ENCODE peak calls at places on chromosomes 6 and 20, in ten cellular contexts. A is tibial nerve; M is spleen; D is fibroblast of lung; E is mesenchymal stem cell; J is ovary; Q is lower lobe of right lung; T is GM23248; V is MM.1S; L is CD8-positive, alpha-beta T cell. G is an unnamed sample. For H3K9me3, the result is how much of the 10 kb centered on the place peaks cover.

GRCh38 chr6:111361648-111362047 is 121.4 kb downstream of the REV3L start:
- DNase-seq in A (no peak), M (no peak), D (peak), E (peak), J (peak), Q (peak), T (peak), V (no peak), L (no peak), G (no peak)

GRCh38 chr6:8131265-8131897 is 29.0 kb upstream of the EEF1E1 start:
- DNase-seq in A (no peak), M (no peak), D (peak), E (peak), J (peak), Q (no peak), T (peak), V (peak), L (peak), G (no peak)

GRCh38 chr6:159728552-159728951 is 1.2 kb downstream of the WTAP start:
- DNase-seq in A (no peak), M (no peak), D (peak), E (peak), J (no peak), Q (no peak), T (peak), V (no peak), L (no peak), G (no peak)

GRCh38 chr6:127496471-127496870 is 22.7 kb downstream of the MTCL3 start:
- DNase-seq in A (no peak), M (no peak), D (peak), E (no peak), J (no peak), Q (no peak), T (peak), V (no peak), L (no peak), G (no peak)

GRCh38 chr6:85484941-85485340 is 35.1 kb downstream of the NT5E start:
- DNase-seq in A (no peak), M (no peak), D (peak), E (no peak), J (no peak), Q (no peak), T (no peak), V (no peak), L (no peak), G (no peak)

GRCh38 chr6:111096246-111096645 is 8.9 kb downstream of the SLC16A10 start:
- DNase-seq in A (no peak), M (no peak), D (no peak), E (no peak), J (no peak), Q (peak), T (no peak), V (peak), L (peak), G (no peak)

GRCh38 chr6:37547564-37548061 is 47.9 kb upstream of the CCDC167 start:
- DNase-seq in A (no peak), M (no peak), D (peak), E (no peak), J (no peak), Q (no peak), T (peak), V (no peak), L (peak), G (no peak)

GRCh38 chr6:145731432-145731831 is 3.9 kb downstream of the EPM2A start:
- DNase-seq in A (no peak), M (no peak), D (no peak), E (no peak), J (no peak), Q (no peak), T (no peak), V (no peak), L (no peak), G (no peak)

GRCh38 chr6:138593100-138593877 is 94.0 kb upstream of the NHSL1 start:
- DNase-seq in A (no peak), M (no peak), D (peak), E (peak), J (peak), Q (no peak), T (peak), V (no peak), L (peak), G (peak)

GRCh38 chr6:10621847-10622246 is 72.6 kb downstream of the C6orf52 start:
- DNase-seq in A (no peak), M (no peak), D (no peak), E (no peak), J (no peak), Q (no peak), T (no peak), V (no peak), L (no peak), G (no peak)

GRCh38 chr6:160375561-160375949 is 27.4 kb downstream of the SLC22A3 start:
- DNase-seq in A (no peak), M (no peak), D (no peak), E (no peak), J (no peak), Q (no peak), T (no peak), V (no peak), L (no peak), G (no peak)

GRCh38 chr6:27836783-27837635 is 75.2 kb downstream of the OR2B2 start:
- DNase-seq in A (no peak), M (peak), D (peak), E (peak), J (peak), Q (peak), T (peak), V (peak), L (peak), G (peak)

GRCh38 chr6:42137192-42137753 is 5.1 kb downstream of the C6orf132 start:
- DNase-seq in A (no peak), M (no peak), D (no peak), E (no peak), J (no peak), Q (no peak), T (no peak), V (no peak), L (no peak), G (no peak)

GRCh38 chr6:158770533-158770932 is 48.6 kb downstream of the EZR start:
- DNase-seq in A (peak), M (no peak), D (no peak), E (no peak), J (no peak), Q (no peak), T (no peak), V (no peak), L (no peak), G (peak)

GRCh38 chr20:60694763-60695162 is 557.3 kb upstream of the CDH4 start:
- DNase-seq in A (no peak), M (no peak), D (peak), E (no peak), J (no peak), Q (no peak), T (peak), V (no peak), L (no peak), G (no peak)

GRCh38 chr20:43993552-43993951 is 78.9 kb downstream of the TOX2 start:
- DNase-seq in A (no peak), M (no peak), D (no peak), E (no peak), J (no peak), Q (no peak), T (peak), V (no peak), L (no peak), G (no peak)

GRCh38 chr6:49553353-49553752 is 2.9 kb downstream of the C6orf141 start:
- DNase-seq in A (no peak), M (no peak), D (no peak), E (no peak), J (no peak), Q (no peak), T (peak), V (no peak), L (no peak), G (no peak)

GRCh38 chr20:14790771-14791517 is 453.5 kb upstream of the FLRT3 start:
- DNase-seq in A (no peak), M (no peak), D (peak), E (no peak), J (no peak), Q (no peak), T (peak), V (no peak), L (no peak), G (no peak)

GRCh38 chr6:57173886-57174510 is 1.9 kb downstream of the BAG2 start:
- DNase-seq in A (no peak), M (no peak), D (peak), E (peak), J (peak), Q (no peak), T (peak), V (no peak), L (no peak), G (no peak)

GRCh38 chr20:25540273-25540672 is 45.1 kb downstream of the NINL start:
- DNase-seq in A (no peak), M (no peak), D (no peak), E (no peak), J (no peak), Q (no peak), T (peak), V (peak), L (no peak), G (no peak)

GRCh38 chr6:159880412-159880811 is 10.4 kb upstream of the MAS1 start:
- DNase-seq in A (no peak), M (no peak), D (no peak), E (no peak), J (no peak), Q (no peak), T (no peak), V (no peak), L (no peak), G (peak)

GRCh38 chr6:20481281-20481680 is 53.0 kb upstream of the CDKAL1 start:
- DNase-seq in A (no peak), M (no peak), D (no peak), E (no peak), J (no peak), Q (no peak), T (no peak), V (no peak), L (no peak), G (no peak)

GRCh38 chr6:11806561-11807317 is 28.1 kb upstream of the ADTRP start:
- DNase-seq in A (no peak), M (no peak), D (no peak), E (no peak), J (no peak), Q (no peak), T (no peak), V (no peak), L (no peak), G (no peak)

GRCh38 chr6:80425089-80425823 is 318.8 kb downstream of the BCKDHB start:
- DNase-seq in A (no peak), M (no peak), D (peak), E (peak), J (no peak), Q (no peak), T (peak), V (no peak), L (no peak), G (no peak)

GRCh38 chr6:8642131-8642530 is 206.8 kb upstream of the SLC35B3 start:
- DNase-seq in A (no peak), M (no peak), D (no peak), E (no peak), J (no peak), Q (no peak), T (no peak), V (no peak), L (no peak), G (no peak)

GRCh38 chr20:64065973-64066341 is 3.0 kb downstream of the TCEA2 start:
- DNase-seq in A (no peak), M (no peak), D (peak), E (peak), J (no peak), Q (no peak), T (peak), V (peak), L (peak), G (no peak)

GRCh38 chr6:149867876-149868640 is 3.9 kb upstream of the LRP11 start:
- DNase-seq in A (no peak), M (no peak), D (no peak), E (peak), J (no peak), Q (no peak), T (peak), V (no peak), L (no peak), G (no peak)

GRCh38 chr6:7550433-7550801 is 8.9 kb downstream of the DSP start:
- DNase-seq in A (no peak), M (no peak), D (no peak), E (no peak), J (no peak), Q (no peak), T (no peak), V (no peak), L (no peak), G (no peak)

GRCh38 chr6:133854167-133854632 is 34.7 kb upstream of the TCF21 start:
- DNase-seq in A (no peak), M (no peak), D (no peak), E (no peak), J (no peak), Q (no peak), T (no peak), V (no peak), L (no peak), G (no peak)
- H3K9me3 ChIP-seq in A (under half), M (under half), D (under half), E (under half), J (under half), Q (under half), T (under half), V (under half), L (under half), G (under half)

GRCh38 chr20:31497838-31498540 is 16.3 kb upstream of the HM13 start:
- DNase-seq in A (no peak), M (no peak), D (peak), E (no peak), J (peak), Q (no peak), T (peak), V (no peak), L (no peak), G (no peak)
- H3K9me3 ChIP-seq in A (under half), M (under half), D (under half), E (under half), J (under half), Q (under half), T (under half), V (under half), L (under half), G (under half)

DNA sequence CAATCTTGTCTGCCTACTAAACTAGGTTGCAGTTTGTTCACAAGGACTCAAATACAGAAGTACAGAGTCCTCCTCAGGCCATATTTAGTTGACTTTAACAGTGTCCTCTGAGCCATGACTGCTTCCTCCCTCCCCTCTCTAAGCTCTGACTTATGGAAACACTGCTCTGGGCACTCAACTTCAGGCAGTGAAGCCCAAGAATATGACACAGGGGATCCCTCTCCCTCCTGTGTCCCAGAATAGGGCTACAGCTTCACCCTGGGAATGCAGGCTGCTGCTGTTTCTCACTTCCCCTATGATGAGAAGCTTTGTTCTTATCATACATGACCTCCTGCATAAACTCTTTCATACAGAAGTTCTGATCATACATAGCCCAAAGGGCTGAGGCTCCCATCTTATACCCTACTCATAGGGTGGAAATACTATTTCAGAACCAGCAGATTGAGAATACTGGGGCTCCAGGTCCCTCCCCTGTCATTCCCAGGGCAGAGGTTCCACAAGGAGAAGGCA is 97.3 kb upstream of the UST start:
- DNase-seq in A (no peak), M (no peak), D (no peak), E (no peak), J (no peak), Q (no peak), T (no peak), V (no peak), L (no peak), G (no peak)
- H3K9me3 ChIP-seq in A (under half), M (under half), D (under half), E (under half), J (under half), Q (under half), T (under half), V (under half), L (under half), G (under half)

GRCh38 chr6:168709034-168709433 is 268.1 kb downstream of the SMOC2 start:
- DNase-seq in A (no peak), M (no peak), D (no peak), E (no peak), J (no peak), Q (no peak), T (no peak), V (no peak), L (no peak), G (peak)
- H3K9me3 ChIP-seq in A (under half), M (under half), D (under half), E (under half), J (under half), Q (under half), T (under half), V (under half), L (under half), G (under half)

DNA sequence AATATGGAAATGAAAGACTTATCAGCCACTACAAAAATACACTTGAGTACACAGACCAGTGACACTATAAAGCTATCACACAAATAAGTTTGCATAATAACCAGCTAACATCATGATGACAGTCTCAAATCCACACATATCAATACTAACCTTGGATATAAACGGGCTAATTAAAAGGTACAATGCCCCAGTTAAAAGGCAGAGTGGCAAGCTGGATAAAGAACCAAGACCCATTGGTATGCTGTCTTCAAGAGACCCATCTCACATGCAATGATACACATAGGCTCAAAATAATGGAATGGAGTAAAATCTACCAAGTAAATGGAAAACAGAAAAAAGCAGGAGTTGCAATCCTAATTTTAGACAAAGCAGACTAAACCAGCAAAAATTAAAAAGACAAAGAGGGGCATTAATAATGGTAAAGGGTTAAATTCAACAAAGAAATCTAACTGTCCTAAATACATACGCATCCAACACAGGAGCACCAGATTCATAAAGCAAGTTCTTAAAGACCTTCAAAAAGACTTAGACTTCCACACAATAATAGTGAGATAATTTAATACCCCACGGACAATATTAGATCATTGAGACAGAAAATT is 163.3 kb downstream of the CD24 start:
- DNase-seq in A (no peak), M (no peak), D (no peak), E (no peak), J (no peak), Q (no peak), T (no peak), V (no peak), L (no peak), G (no peak)
- H3K9me3 ChIP-seq in A (under half), M (half or more), D (under half), E (under half), J (under half), Q (under half), T (under half), V (under half), L (under half), G (under half)

DNA sequence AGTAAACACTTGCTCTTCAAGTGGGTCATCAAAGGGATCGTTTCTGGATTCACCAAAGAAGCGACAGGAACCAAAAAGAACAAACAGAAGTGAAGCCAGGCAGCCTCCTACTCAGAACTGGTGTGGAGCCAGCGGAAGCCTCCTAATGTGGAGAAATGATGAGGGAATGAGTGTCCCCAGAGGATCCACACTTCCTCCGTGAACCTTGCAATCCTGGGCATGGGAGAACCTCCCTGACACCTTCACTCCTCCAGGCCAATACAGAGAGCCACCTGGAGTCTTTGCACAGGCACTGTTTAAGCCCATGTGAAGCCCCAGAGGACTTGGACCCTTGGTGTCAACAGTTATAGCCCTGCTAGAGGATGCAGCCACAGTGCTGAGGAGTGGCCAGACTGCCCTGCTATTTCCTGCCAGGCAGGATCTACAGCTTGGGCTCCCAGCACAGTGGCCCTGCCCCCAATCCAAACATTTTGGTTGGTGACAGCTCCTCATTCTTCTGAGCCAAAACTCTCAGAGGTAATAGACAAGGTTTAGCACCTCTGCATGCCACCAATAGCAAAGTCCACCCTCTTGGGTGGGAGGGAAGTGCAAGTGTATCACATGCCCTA is 23.2 kb upstream of the SERINC1 start:
- DNase-seq in A (no peak), M (no peak), D (no peak), E (no peak), J (no peak), Q (no peak), T (no peak), V (no peak), L (no peak), G (no peak)
- H3K9me3 ChIP-seq in A (under half), M (under half), D (under half), E (under half), J (under half), Q (under half), T (under half), V (under half), L (under half), G (under half)

GRCh38 chr6:108895591-108895990 is 47.4 kb downstream of the ARMC2 start:
- DNase-seq in A (no peak), M (no peak), D (peak), E (peak), J (no peak), Q (no peak), T (peak), V (no peak), L (no peak), G (no peak)

GRCh38 chr6:108897371-108897770 is 49.1 kb downstream of the ARMC2 start:
- DNase-seq in A (no peak), M (no peak), D (peak), E (peak), J (no peak), Q (no peak), T (peak), V (peak), L (no peak), G (no peak)

DNA sequence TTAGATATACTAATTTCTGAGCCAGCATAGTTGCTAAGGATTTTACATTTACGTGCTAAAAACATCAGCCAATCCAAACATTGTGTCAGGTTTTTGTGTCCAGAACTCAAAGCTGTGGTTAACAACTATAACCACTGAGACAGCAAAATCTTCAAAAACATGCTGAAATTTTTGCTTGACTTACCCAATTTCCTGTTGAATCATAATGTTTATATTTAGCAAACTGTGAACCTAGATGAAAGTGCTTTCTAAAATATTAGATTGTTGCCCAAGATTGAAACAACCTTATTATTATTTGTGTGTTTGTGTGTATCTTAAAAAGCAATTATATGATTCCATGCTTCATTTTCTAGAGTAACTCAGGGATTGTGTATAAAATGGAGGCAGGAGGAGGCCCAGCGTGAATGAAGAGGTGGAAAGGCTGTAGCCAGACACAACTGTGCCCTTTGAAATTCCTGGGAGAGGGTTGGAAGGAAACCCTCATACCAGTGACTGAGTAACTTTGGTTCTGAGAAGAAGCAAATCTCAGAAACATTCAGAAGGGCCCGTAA is 48.0 kb downstream of the ARMC2 start:
- DNase-seq in A (no peak), M (no peak), D (peak), E (peak), J (no peak), Q (no peak), T (peak), V (peak), L (no peak), G (no peak)
- H3K9me3 ChIP-seq in A (under half), M (under half), D (under half), E (under half), J (under half), Q (under half), T (under half), V (under half), L (under half), G (under half)